ENCODE peak calls at places on chromosomes 12 and 14, in six cellular contexts. N is AG09309, Z is colonic mucosa, P is astrocyte of the spinal cord, S is BJ, V is A549. W is an unnamed sample.

GRCh38 chr14:104768437-104769323 is 15.7 kb downstream of the SIVA1 start:
- DNase-seq in N (peak), Z (peak), P (peak), S (peak), V (peak), W (peak)

GRCh38 chr12:29255061-29255460 is 106.0 kb downstream of the FAR2 start:
- DNase-seq in N (no peak), Z (no peak), P (no peak), S (no peak), V (no peak), W (no peak)

GRCh38 chr12:46693518-46693917 is 132.3 kb downstream of the SLC38A4 start:
- DNase-seq in N (no peak), Z (no peak), P (no peak), S (no peak), V (no peak), W (no peak)

GRCh38 chr14:89701079-89702043 is 253.2 kb downstream of the EFCAB11 start:
- DNase-seq in N (no peak), Z (peak), P (peak), S (no peak), V (peak), W (peak)

GRCh38 chr12:14514946-14515345 is 52.7 kb downstream of the PLBD1 start:
- DNase-seq in N (no peak), Z (no peak), P (no peak), S (no peak), V (no peak), W (no peak)

GRCh38 chr12:124544311-124544970 is 23.0 kb downstream of the NCOR2 start:
- DNase-seq in N (no peak), Z (no peak), P (no peak), S (no peak), V (no peak), W (no peak)

GRCh38 chr12:89253483-89253882 is 98.8 kb downstream of the DUSP6 start:
- DNase-seq in N (no peak), Z (no peak), P (no peak), S (no peak), V (no peak), W (no peak)

GRCh38 chr12:18428416-18428815 is 167.1 kb downstream of the PIK3C2G start:
- DNase-seq in N (no peak), Z (no peak), P (no peak), S (no peak), V (no peak), W (no peak)

GRCh38 chr12:92538970-92539749 is 163.6 kb upstream of the PLEKHG7 start:
- DNase-seq in N (peak), Z (no peak), P (peak), S (no peak), V (peak), W (no peak)

GRCh38 chr14:84340938-84341337 is 1189.0 kb upstream of the FLRT2 start:
- DNase-seq in N (no peak), Z (no peak), P (peak), S (no peak), V (no peak), W (no peak)

GRCh38 chr14:106277503-106277902 is 751.1 kb downstream of the TMEM121 start:
- DNase-seq in N (no peak), Z (no peak), P (no peak), S (no peak), V (no peak), W (no peak)
- TF ChIP-seq CTCF in N (no peak), Z (peak), P (peak), S (no peak), V (peak), W (no peak)

DNA sequence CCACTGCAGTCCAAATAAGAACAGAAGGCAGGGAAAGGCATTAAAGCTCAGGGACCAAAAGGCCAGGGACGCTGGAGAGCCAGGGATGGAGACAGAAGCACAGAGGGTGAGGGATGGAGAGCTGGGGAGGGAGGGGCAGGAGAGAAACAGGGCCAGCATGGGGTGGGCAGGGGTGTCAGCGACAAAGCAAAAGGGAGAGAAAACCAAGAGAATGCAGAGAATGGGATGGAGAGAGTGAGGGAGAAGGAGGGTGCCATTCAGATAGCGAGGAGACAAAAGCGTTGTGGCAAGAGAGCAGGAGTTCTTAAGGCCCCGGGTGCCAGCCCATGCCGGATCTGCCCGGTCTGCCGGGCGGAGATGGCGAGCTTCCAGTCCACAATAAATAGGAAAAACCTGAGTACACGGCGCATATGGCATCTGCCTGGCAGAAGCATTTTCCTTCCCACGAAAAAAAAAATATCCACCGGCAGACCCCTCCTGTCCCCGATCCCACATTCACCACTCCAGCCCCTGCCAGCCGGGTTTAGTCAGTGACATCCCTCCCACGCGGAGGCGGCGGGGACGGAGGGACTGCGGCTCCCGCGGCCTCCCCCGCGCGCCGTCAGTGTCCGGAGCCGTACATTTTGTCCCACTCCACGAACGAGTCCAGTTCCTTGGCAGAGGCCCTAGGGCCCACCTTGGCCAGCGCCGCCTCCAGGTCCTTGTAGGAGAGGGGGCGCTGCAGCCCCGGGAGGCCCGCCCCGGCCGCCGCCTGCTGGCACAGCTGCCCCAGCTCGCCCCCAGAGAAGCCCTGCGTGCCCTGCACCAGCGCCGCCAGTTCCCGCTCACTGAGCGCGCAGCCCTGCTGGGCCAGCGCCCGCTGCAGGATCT is 28.4 kb downstream of the FIGNL2 start:
- DNase-seq in N (no peak), Z (peak), P (peak), S (no peak), V (peak), W (no peak)
- TF ChIP-seq CTCF in N (no peak), Z (no peak), P (no peak), S (no peak), V (no peak), W (no peak)

DNA sequence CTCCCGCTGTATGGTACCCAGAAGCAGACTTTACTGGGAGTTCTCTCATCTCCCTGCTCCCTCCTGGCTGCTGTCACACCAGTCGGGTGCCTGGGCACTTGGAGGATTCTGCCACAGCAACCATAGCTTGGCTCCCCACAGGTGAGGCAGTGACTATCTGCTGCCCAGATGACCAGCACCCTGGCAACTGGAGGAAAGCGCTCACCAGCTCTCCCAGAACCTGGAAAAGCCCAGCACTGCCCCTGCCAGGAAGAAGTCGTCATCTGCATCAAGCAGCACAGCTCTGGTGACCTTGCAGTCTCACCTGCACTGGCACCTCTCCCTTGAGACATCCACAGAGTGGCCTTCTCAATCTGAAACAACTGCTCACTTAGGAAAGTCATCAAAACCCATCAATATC is 31.9 kb upstream of the TC2N start:
- DNase-seq in N (no peak), Z (peak), P (no peak), S (no peak), V (peak), W (no peak)
- TF ChIP-seq CTCF in N (no peak), Z (peak), P (no peak), S (no peak), V (no peak), W (no peak)

GRCh38 chr14:88128811-88129210 is 123.9 kb downstream of the GPR65 start:
- DNase-seq in N (no peak), Z (no peak), P (no peak), S (no peak), V (no peak), W (no peak)

GRCh38 chr14:88130057-88130432 is 125.1 kb downstream of the GPR65 start:
- DNase-seq in N (no peak), Z (no peak), P (no peak), S (no peak), V (no peak), W (no peak)

GRCh38 chr14:88129306-88130056 is 124.5 kb downstream of the GPR65 start:
- DNase-seq in N (peak), Z (no peak), P (peak), S (peak), V (peak), W (no peak)
- TF ChIP-seq CTCF in N (no peak), Z (no peak), P (no peak), S (peak), V (no peak), W (no peak)

DNA sequence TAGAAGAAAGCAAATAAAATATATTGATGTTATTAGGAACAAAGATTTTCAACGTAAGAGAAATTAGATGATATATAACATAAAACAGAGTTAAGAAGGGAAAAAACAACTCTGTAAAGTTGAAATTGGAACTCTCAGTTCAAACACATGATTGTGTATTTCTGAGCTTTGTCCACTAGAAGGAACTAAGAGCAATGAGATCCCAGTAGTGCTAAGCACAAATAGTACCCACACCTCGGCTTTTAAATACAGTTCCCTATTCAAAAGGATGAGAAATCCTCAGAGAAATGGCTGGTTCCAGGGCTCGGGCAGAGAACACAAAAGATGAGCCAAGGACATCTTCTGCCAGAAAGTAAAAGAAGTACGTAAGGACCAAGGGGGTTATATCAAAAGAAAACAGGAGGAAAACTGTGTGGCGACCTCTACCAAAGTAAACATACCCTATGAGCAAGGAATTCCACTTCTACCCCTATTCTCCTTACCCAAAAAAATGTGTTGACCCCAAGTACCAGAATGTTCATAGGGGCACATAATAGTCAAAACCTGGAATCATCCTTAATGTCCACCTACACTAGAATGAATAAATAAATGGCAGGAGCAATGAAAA is 96.6 kb downstream of the SPTSSA start:
- DNase-seq in N (no peak), Z (no peak), P (peak), S (no peak), V (peak), W (no peak)
- TF ChIP-seq CTCF in N (no peak), Z (no peak), P (peak), S (peak), V (peak), W (peak)

DNA sequence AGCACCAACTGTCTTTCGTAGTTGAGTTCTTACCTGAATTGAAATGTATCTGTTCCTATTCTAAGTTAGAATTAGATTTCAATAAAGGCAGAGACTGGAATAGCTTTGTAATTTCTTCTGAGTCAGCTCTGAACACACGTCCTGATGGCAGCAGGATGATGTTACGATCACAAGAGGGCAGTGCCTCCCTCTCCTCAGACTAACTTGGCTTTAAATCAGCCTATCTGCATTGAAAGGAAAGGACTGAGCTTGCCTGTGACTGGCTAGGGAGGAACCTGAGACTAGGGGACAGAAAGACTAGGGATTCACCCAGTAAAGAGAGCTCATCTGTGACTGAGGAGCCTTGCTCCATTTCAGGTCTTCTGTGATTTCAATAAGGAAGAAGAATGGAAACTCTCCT is 323.7 kb upstream of the OR4E1 start:
- DNase-seq in N (no peak), Z (no peak), P (no peak), S (no peak), V (peak), W (no peak)
- TF ChIP-seq CTCF in N (no peak), Z (no peak), P (peak), S (no peak), V (no peak), W (peak)

GRCh38 chr12:12033589-12034223 is 37.0 kb upstream of the BCL2L14 start:
- DNase-seq in N (no peak), Z (no peak), P (no peak), S (no peak), V (no peak), W (no peak)
- TF ChIP-seq CTCF in N (no peak), Z (no peak), P (no peak), S (no peak), V (no peak), W (peak)

DNA sequence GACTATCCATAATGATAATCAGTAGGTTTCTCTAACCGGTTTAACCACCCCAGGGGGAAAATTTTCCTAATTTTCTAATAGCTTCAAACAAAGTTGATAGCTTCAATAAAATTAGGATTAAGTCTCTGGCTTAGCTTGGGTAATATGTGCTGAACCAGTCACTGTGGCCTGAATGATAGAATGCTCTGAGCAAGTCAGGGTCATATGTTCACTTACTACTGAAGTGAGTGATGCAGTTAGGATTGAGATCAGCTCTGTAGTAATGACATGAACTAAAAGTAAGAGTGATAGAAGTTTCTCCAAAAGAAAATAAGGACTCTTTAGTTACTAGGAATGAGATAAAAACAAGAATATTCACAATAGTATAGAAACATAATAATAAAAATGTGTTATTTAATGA is 32.6 kb downstream of the ETNK1 start:
- DNase-seq in N (no peak), Z (no peak), P (no peak), S (no peak), V (no peak), W (no peak)
- TF ChIP-seq CTCF in N (no peak), Z (no peak), P (no peak), S (no peak), V (no peak), W (no peak)